ENCODE peak calls at places on chromosomes 16 and 17, in ten cellular contexts. J, H, Z, M, L, B, C, S, I and Q are unnamed samples.
A peak's percentile ranks its signal among the peaks of the same experiment; 100 is the strongest.

GRCh38 chr16:81633147-81633619 is 145.9 kb upstream of the PLCG2 start:
- DNase-seq in J (no peak), H (no peak), Z (no peak), M (peak; percentile 46), L (no peak), B (no peak), C (no peak), S (no peak), I (no peak), Q (no peak)

GRCh38 chr17:45016237-45016636 is 35.2 kb downstream of the DCAKD start:
- DNase-seq in J (no peak), H (no peak), Z (no peak), M (no peak), L (no peak), B (no peak), C (no peak), S (no peak), I (no peak), Q (no peak)

GRCh38 chr17:40086150-40087044 is 14.0 kb downstream of the NR1D1 start:
- DNase-seq in J (no peak), H (peak; percentile 70), Z (no peak), M (peak; percentile 83), L (peak; percentile 49), B (no peak), C (no peak), S (no peak), I (no peak), Q (peak; percentile 46)

GRCh38 chr17:37736428-37736827 is 8.4 kb downstream of the HNF1B start:
- DNase-seq in J (no peak), H (no peak), Z (no peak), M (no peak), L (no peak), B (no peak), C (no peak), S (no peak), I (no peak), Q (no peak)

GRCh38 chr16:74813109-74813641 is 38.6 kb upstream of the FA2H start:
- DNase-seq in J (peak; percentile 11), H (peak; percentile 85), Z (peak; percentile 79), M (peak; percentile 94), L (peak; percentile 36), B (peak; percentile 55), C (peak; percentile 30), S (peak; percentile 4), I (peak; percentile 13), Q (peak; percentile 69)

GRCh38 chr16:88341551-88342290 is 41.0 kb upstream of the ZNF469 start:
- DNase-seq in J (no peak), H (no peak), Z (no peak), M (no peak), L (no peak), B (no peak), C (no peak), S (no peak), I (no peak), Q (no peak)

GRCh38 chr17:77231076-77231871 is 90.5 kb downstream of the SEC14L1 start:
- DNase-seq in J (no peak), H (no peak), Z (no peak), M (no peak), L (no peak), B (no peak), C (no peak), S (no peak), I (no peak), Q (no peak)

GRCh38 chr16:77404823-77405222 is 30.0 kb downstream of the ADAMTS18 start:
- DNase-seq in J (no peak), H (no peak), Z (no peak), M (peak; percentile 11), L (no peak), B (no peak), C (no peak), S (no peak), I (no peak), Q (no peak)

GRCh38 chr16:35450648-35451047 is 1991.2 kb downstream of the TP53TG3F start:
- DNase-seq in J (no peak), H (no peak), Z (no peak), M (no peak), L (no peak), B (no peak), C (no peak), S (no peak), I (no peak), Q (no peak)
- H3K9me3 ChIP-seq in J (peaks cover 11% of the 10 kb centered on the region), H (peaks cover 51% of the 10 kb centered on the region), Z (peaks cover 16% of the 10 kb centered on the region), M (peaks cover 25% of the 10 kb centered on the region), L (peaks cover 78% of the 10 kb centered on the region), B (peaks cover 39% of the 10 kb centered on the region), C (no peaks in the 10 kb centered on the region), S (peaks cover 43% of the 10 kb centered on the region), I (peaks cover 8% of the 10 kb centered on the region), Q (peaks cover 2% of the 10 kb centered on the region)

GRCh38 chr17:49506282-49506681 is 11.2 kb downstream of the NGFR start:
- DNase-seq in J (no peak), H (no peak), Z (no peak), M (no peak), L (no peak), B (no peak), C (no peak), S (no peak), I (no peak), Q (no peak)

GRCh38 chr17:49508891-49509587 is 13.9 kb downstream of the NGFR start:
- DNase-seq in J (no peak), H (no peak), Z (no peak), M (no peak), L (no peak), B (no peak), C (no peak), S (no peak), I (no peak), Q (no peak)

GRCh38 chr17:49510059-49510719 is 15.1 kb downstream of the NGFR start:
- DNase-seq in J (no peak), H (no peak), Z (no peak), M (no peak), L (no peak), B (no peak), C (no peak), S (no peak), I (no peak), Q (no peak)

GRCh38 chr17:49509588-49509917 is 14.5 kb downstream of the NGFR start:
- DNase-seq in J (no peak), H (no peak), Z (no peak), M (no peak), L (no peak), B (no peak), C (no peak), S (no peak), I (no peak), Q (peak; percentile 55)

DNA sequence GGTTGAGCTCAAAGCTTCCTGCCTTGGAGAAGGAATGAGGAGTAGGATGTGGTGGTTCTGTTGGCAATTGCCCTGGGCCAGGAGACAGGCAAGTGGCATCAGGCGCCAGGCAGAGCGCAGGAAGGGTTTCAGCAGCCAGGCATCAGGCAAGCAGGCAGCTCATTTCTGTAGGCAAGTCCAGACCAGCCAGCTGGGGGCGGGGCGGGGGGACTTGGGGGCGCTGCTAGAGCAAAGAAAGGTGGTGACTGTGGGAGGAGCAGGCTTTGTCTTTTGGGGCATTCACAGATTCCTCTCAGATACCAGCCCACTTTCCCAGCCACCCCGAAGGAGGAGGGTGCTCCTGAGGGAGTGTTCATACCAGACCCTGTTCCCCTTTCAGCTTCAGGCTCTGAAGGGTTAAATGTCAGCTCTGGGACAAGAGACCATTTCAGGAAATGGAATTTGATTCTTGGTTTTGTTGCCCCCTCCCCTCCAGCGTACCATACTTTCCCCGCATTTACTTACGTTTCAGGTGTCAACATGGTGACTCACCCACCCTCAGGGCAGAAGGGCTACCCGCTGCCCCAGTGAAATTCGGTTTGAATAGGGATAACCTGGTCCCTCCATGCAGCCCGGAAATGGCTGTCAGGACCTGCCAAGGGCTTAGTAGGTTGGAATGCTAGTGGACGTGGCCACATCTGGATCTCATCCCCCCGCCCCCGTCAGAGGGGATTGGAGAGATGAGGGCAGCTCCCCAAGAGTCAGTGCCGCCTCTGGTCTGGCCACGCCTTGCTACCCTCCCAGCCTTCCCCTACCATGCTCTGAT is 13.2 kb downstream of the NGFR start:
- DNase-seq in J (no peak), H (peak; percentile 50), Z (peak; percentile 88), M (peak; percentile 72), L (no peak), B (no peak), C (no peak), S (no peak), I (no peak), Q (peak; percentile 96)
- H3K4me3 ChIP-seq in J (no peak overlapping the region), H (no peak overlapping the region), Z (no peak overlapping the region), M (peak overlapping the region; percentile 20), L (no peak overlapping the region), B (no peak overlapping the region), C (peak overlapping the region; percentile 31), S (no peak overlapping the region), I (no peak overlapping the region), Q (no peak overlapping the region)

GRCh38 chr17:69814031-69814430 is 261.0 kb upstream of the KCNJ16 start:
- DNase-seq in J (no peak), H (no peak), Z (no peak), M (no peak), L (no peak), B (no peak), C (no peak), S (no peak), I (no peak), Q (no peak)

GRCh38 chr17:69819316-69820087 is 255.5 kb upstream of the KCNJ16 start:
- DNase-seq in J (no peak), H (peak; percentile 39), Z (no peak), M (no peak), L (no peak), B (peak; percentile 67), C (no peak), S (no peak), I (no peak), Q (peak; percentile 26)

GRCh38 chr17:69822314-69822875 is 252.6 kb upstream of the KCNJ16 start:
- DNase-seq in J (no peak), H (no peak), Z (no peak), M (no peak), L (no peak), B (no peak), C (no peak), S (no peak), I (no peak), Q (no peak)

GRCh38 chr17:69820881-69821473 is 254.0 kb upstream of the KCNJ16 start:
- DNase-seq in J (no peak), H (no peak), Z (no peak), M (no peak), L (no peak), B (no peak), C (no peak), S (no peak), I (no peak), Q (no peak)

DNA sequence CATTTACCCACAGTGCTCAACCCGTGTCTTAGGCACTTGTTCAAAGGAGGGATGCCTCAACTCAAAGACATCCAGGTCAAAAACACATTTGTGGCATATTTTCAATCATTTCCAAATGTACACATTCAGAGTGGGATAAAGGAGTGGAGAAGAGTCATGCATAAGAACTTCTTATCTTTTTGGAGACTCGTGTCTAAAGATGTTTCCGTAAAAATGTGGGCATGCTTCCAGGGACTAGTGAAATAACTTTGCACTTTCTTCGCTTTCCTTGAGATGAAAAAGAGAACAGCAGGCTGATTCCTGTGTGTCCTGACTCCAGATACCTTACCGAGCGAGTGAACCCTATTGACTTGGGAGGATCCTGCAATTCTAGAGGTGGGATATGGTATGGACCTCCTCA is 256.6 kb upstream of the KCNJ16 start:
- DNase-seq in J (no peak), H (no peak), Z (no peak), M (no peak), L (no peak), B (peak; percentile 30), C (no peak), S (no peak), I (no peak), Q (no peak)
- H3K9me3 ChIP-seq in J (no peaks in the 10 kb centered on the region), H (no peaks in the 10 kb centered on the region), Z (no peaks in the 10 kb centered on the region), M (no peaks in the 10 kb centered on the region), L (no peaks in the 10 kb centered on the region), B (peaks cover 10% of the 10 kb centered on the region), C (no peaks in the 10 kb centered on the region), S (peaks cover 18% of the 10 kb centered on the region), I (no peaks in the 10 kb centered on the region), Q (peaks cover 6% of the 10 kb centered on the region)

GRCh38 chr17:21457051-21458026 is 81.2 kb downstream of the KCNJ12 start:
- DNase-seq in J (peak; percentile 64), H (peak; percentile 90), Z (peak; percentile 85), M (peak; percentile 93), L (peak; percentile 73), B (peak; percentile 89), C (peak; percentile 71), S (peak; percentile 59), I (peak; percentile 81), Q (peak; percentile 97)

GRCh38 chr17:21458036-21458435 is 81.9 kb downstream of the KCNJ12 start:
- DNase-seq in J (no peak), H (no peak), Z (no peak), M (peak; percentile 40), L (no peak), B (no peak), C (no peak), S (no peak), I (no peak), Q (no peak)

GRCh38 chr17:21452377-21453143 is 76.4 kb downstream of the KCNJ12 start:
- DNase-seq in J (no peak), H (peak; percentile 77), Z (no peak), M (peak; percentile 57), L (no peak), B (peak; percentile 65), C (no peak), S (peak; percentile 41), I (no peak), Q (no peak)

GRCh38 chr17:21455761-21456160 is 79.6 kb downstream of the KCNJ12 start:
- DNase-seq in J (no peak), H (no peak), Z (no peak), M (no peak), L (no peak), B (no peak), C (no peak), S (no peak), I (no peak), Q (no peak)

GRCh38 chr17:21453144-21453982 is 77.2 kb downstream of the KCNJ12 start:
- DNase-seq in J (no peak), H (no peak), Z (no peak), M (no peak), L (no peak), B (no peak), C (no peak), S (no peak), I (no peak), Q (no peak)
- H3K4me3 ChIP-seq in J (peak overlapping the region; percentile 73), H (no peak overlapping the region), Z (peak overlapping the region; percentile 13), M (no peak overlapping the region), L (no peak overlapping the region), B (no peak overlapping the region), C (no peak overlapping the region), S (no peak overlapping the region), I (no peak overlapping the region), Q (no peak overlapping the region)